ENCODE peak calls at places on chromosome 13, in seven cellular contexts. D, Z, L, T, O, F and E are unnamed samples.

GRCh38 chr13:98919566-98919965 is 58.3 kb downstream of the DOCK9 start:
- DNase-seq in L (no peak), D (no peak), Z (no peak), O (no peak), F (no peak), T (no peak), E (no peak)

GRCh38 chr13:51974485-51974884 is 36.8 kb downstream of the ATP7B start:
- DNase-seq in Z (no peak), O (no peak), L (no peak), T (no peak), F (no peak), D (no peak), E (no peak)

GRCh38 chr13:22050951-22051563 is 380.2 kb downstream of the FGF9 start:
- DNase-seq in F (no peak), O (no peak), Z (no peak), T (no peak), L (no peak), D (no peak), E (no peak)

GRCh38 chr13:26760835-26761582 is 423 bp upstream of the GPR12 start:
- DNase-seq in D (no peak), Z (no peak), T (no peak), F (no peak), O (no peak), L (no peak), E (no peak)

GRCh38 chr13:89695343-89696257 is 1651.9 kb upstream of the MIR17HG start:
- DNase-seq in T (no peak), Z (peak), D (no peak), O (peak), L (no peak), F (no peak), E (no peak)

GRCh38 chr13:46903748-46904147 is 6.9 kb upstream of the HTR2A start:
- DNase-seq in T (no peak), D (no peak), Z (no peak), O (peak), F (no peak), L (no peak), E (no peak)

GRCh38 chr13:95355491-95355890 is 54.2 kb upstream of the ABCC4 start:
- DNase-seq in O (peak), F (no peak), D (no peak), T (peak), L (no peak), Z (no peak), E (no peak)

GRCh38 chr13:109243311-109243951 is 543.0 kb downstream of the IRS2 start:
- DNase-seq in L (no peak), T (peak), D (no peak), F (no peak), O (peak), Z (no peak), E (no peak)

GRCh38 chr13:101751488-101751887 is 299.0 kb downstream of the ITGBL1 start:
- DNase-seq in Z (no peak), T (peak), F (no peak), O (peak), L (no peak), D (no peak), E (no peak)

GRCh38 chr13:58926858-58927257 is 1236.9 kb downstream of the DIAPH3 start:
- DNase-seq in D (no peak), Z (no peak), L (no peak), T (no peak), F (no peak), O (no peak), E (no peak)

GRCh38 chr13:99658266-99658991 is 157.2 kb downstream of the TM9SF2 start:
- DNase-seq in O (peak), D (no peak), L (peak), T (peak), Z (peak), F (peak), E (peak)

GRCh38 chr13:31545616-31546015 is 193.7 kb upstream of the RXFP2 start:
- DNase-seq in D (no peak), T (peak), F (no peak), L (no peak), O (peak), Z (no peak), E (no peak)

GRCh38 chr13:43196171-43196611 is 172.8 kb downstream of the DNAJC15 start:
- DNase-seq in D (no peak), T (no peak), F (no peak), Z (no peak), L (no peak), O (peak), E (peak)

GRCh38 chr13:98963917-98964316 is 13.9 kb downstream of the DOCK9 start:
- DNase-seq in L (no peak), T (no peak), F (no peak), O (no peak), Z (no peak), D (no peak), E (no peak)

GRCh38 chr13:110185696-110186095 is 121.3 kb downstream of the COL4A1 start:
- DNase-seq in D (no peak), L (no peak), F (no peak), O (peak), T (peak), Z (no peak), E (no peak)

GRCh38 chr13:108957369-108958012 is 328.1 kb downstream of the MYO16 start:
- DNase-seq in L (no peak), Z (no peak), T (peak), F (no peak), D (no peak), O (peak), E (no peak)

GRCh38 chr13:112894673-112895481 is 74.1 kb upstream of the MCF2L start:
- DNase-seq in F (no peak), L (peak), D (no peak), Z (no peak), T (no peak), O (no peak), E (no peak)

GRCh38 chr13:32150794-32151193 is 119.2 kb downstream of the FRY start:
- DNase-seq in O (peak), T (peak), Z (no peak), D (no peak), F (no peak), L (peak), E (peak)

GRCh38 chr13:38921081-38921480 is 69.5 kb downstream of the STOML3 start:
- DNase-seq in F (no peak), T (no peak), O (no peak), D (no peak), L (no peak), Z (no peak), E (no peak)

GRCh38 chr13:26230703-26231102 is 8.6 kb upstream of the RNF6 start:
- DNase-seq in L (no peak), Z (no peak), O (no peak), D (no peak), T (no peak), F (no peak), E (no peak)

GRCh38 chr13:44404261-44405139 is 30.9 kb downstream of the SERP2 start:
- DNase-seq in T (no peak), D (no peak), O (no peak), Z (peak), F (no peak), L (no peak), E (no peak)

GRCh38 chr13:43908156-43909126 is 28.7 kb downstream of the LACC1 start:
- DNase-seq in D (no peak), Z (peak), T (no peak), O (peak), F (no peak), L (no peak), E (no peak)

GRCh38 chr13:94115054-94115453 is 364.4 kb downstream of the DCT start:
- DNase-seq in Z (no peak), L (no peak), O (no peak), D (no peak), T (no peak), F (no peak), E (no peak)

GRCh38 chr13:50075619-50076097 is 60.4 kb downstream of the KCNRG start:
- DNase-seq in T (no peak), L (no peak), F (no peak), O (no peak), D (no peak), Z (no peak), E (no peak)

GRCh38 chr13:109666656-109667448 is 119.5 kb downstream of the IRS2 start:
- DNase-seq in F (no peak), T (no peak), O (peak), D (no peak), L (no peak), Z (no peak), E (no peak)

GRCh38 chr13:108120332-108120731 is 95.0 kb downstream of the LIG4 start:
- DNase-seq in Z (no peak), T (no peak), L (no peak), F (no peak), O (no peak), D (no peak), E (no peak)

GRCh38 chr13:82118589-82118988 is 1763.7 kb downstream of the SLITRK1 start:
- DNase-seq in Z (no peak), D (no peak), F (no peak), L (no peak), T (no peak), O (no peak), E (no peak)

GRCh38 chr13:31824705-31825512 is 85.6 kb downstream of the RXFP2 start:
- DNase-seq in L (no peak), T (no peak), Z (no peak), O (peak), F (no peak), D (no peak), E (no peak)

GRCh38 chr13:60080871-60081270 is 82.9 kb downstream of the DIAPH3 start:
- DNase-seq in Z (no peak), L (no peak), T (no peak), O (peak), D (no peak), F (no peak), E (no peak)

GRCh38 chr13:76225815-76226489 is 589.8 kb downstream of the LMO7 start:
- DNase-seq in F (no peak), L (peak), T (no peak), O (peak), Z (no peak), D (no peak), E (no peak)

GRCh38 chr13:76829572-76830327 is 56.5 kb downstream of the KCTD12 start:
- DNase-seq in T (no peak), L (peak), O (no peak), F (no peak), Z (no peak), D (no peak), E (peak)

GRCh38 chr13:110341445-110342247 is 34.6 kb downstream of the COL4A2 start:
- DNase-seq in O (no peak), D (peak), F (no peak), T (no peak), L (no peak), Z (no peak), E (peak)

GRCh38 chr13:99617474-99618255 is 116.4 kb downstream of the TM9SF2 start:
- DNase-seq in D (peak), T (peak), L (no peak), F (no peak), O (peak), Z (peak), E (peak)

GRCh38 chr13:33957497-33957905 is 139.6 kb downstream of the RFC3 start:
- DNase-seq in F (no peak), T (no peak), O (no peak), L (no peak), D (no peak), Z (no peak), E (no peak)

GRCh38 chr13:114115191-114115671 is 17.2 kb downstream of the RASA3 start:
- DNase-seq in D (peak), T (no peak), O (peak), F (no peak), Z (no peak), L (no peak), E (peak)
- TF ChIP-seq CTCF in D (no peak), T (peak), O (peak), F (no peak), Z (no peak), L (no peak), E (no peak)

GRCh38 chr13:57087006-57087405 is 53.7 kb upstream of the PRR20A start:
- DNase-seq in O (no peak), F (no peak), L (no peak), D (no peak), Z (no peak), T (no peak), E (no peak)
- TF ChIP-seq CTCF in O (no peak), F (no peak), L (no peak), D (no peak), Z (no peak), T (no peak), E (no peak)

GRCh38 chr13:80755925-80756324 is 415.0 kb upstream of the SPRY2 start:
- DNase-seq in O (no peak), Z (no peak), D (no peak), T (no peak), L (no peak), F (no peak), E (no peak)

GRCh38 chr13:80751854-80752253 is 410.9 kb upstream of the SPRY2 start:
- DNase-seq in D (no peak), T (no peak), Z (no peak), O (no peak), L (no peak), F (no peak), E (no peak)

GRCh38 chr13:80753951-80754350 is 413.0 kb upstream of the SPRY2 start:
- DNase-seq in D (no peak), T (no peak), O (no peak), Z (no peak), L (no peak), F (no peak), E (no peak)

DNA sequence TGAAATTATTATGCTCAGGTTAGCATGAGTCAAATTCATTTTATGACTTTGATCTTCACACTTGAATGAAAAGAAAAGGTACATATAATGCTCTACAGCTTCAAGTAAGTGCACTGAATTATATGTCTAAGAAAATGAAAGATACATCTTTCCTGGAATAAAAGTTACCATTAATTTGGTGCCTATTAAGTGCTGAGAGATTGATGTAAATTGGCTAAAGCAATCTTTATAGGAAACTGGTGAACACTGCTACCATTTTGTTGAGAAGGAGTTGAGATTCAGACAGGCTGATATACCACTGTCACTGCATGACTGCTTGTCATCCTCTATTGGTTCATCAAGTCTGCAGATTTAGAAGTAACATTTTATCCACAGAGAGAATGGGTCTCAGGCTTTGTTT is 416.8 kb upstream of the SPRY2 start:
- DNase-seq in O (no peak), D (no peak), T (no peak), F (no peak), Z (no peak), L (no peak), E (no peak)
- TF ChIP-seq CTCF in O (no peak), D (no peak), T (no peak), F (no peak), Z (no peak), L (no peak), E (no peak)

DNA sequence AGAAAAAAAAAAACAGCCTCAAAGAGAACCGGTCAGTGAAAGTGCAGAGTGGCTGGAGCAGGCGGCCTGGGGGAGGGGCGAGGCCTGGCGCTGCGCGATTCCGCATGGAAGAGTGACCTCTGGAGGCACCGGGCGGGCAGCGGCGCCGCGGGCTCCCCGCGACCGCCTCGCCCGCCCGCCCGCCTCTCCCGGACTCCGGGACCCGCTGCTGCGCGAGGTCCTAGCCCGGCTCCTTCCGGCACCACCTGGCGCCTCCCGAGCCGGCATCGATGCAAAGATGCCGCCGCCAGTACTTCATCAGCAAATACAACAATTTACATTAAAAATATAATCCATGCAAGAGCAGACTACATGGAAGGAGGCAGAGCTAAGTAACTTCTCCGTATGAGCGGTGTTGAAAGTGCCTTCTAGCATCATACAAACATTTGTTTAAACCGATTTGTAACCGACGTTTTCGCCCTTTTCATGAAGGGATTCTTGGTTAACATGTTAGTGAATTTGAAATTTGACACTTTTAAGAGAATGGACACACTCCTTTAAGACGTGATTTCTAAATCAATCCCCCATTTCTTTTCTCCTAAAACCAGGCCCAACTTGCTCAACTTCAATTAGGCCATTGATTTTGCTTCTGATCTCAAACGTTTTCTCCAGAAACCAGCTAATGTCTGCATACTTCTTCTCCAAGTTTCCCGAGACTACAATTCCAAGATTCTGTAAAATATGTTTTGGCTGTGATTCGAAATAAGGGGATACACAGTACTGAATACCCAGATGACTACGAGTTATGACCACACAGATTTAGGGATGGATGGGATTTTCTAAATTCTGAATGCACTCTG is 2.1 kb downstream of the EFNB2 start:
- DNase-seq in O (peak), L (peak), F (no peak), Z (peak), D (peak), T (no peak), E (peak)
- TF ChIP-seq CTCF in O (peak), L (peak), F (no peak), Z (peak), D (peak), T (peak), E (peak)

GRCh38 chr13:114067381-114067885 is 65.0 kb downstream of the RASA3 start:
- DNase-seq in T (no peak), F (no peak), L (peak), Z (no peak), O (peak), D (peak), E (no peak)
- TF ChIP-seq CTCF in T (no peak), F (no peak), L (no peak), Z (no peak), O (no peak), D (no peak), E (no peak)

GRCh38 chr13:36848228-36848982 is 29.4 kb downstream of the RFXAP start:
- DNase-seq in Z (no peak), O (no peak), F (no peak), D (no peak), T (no peak), L (no peak), E (no peak)
- TF ChIP-seq CTCF in Z (peak), O (peak), F (no peak), D (peak), T (peak), L (peak), E (no peak)